ENCODE peak calls at places on chromosomes 7 and 10, in four cellular contexts. A is neural crest cell, G is endodermal cell, D is fibroblast of lung. S is an unnamed sample.

GRCh38 chr10:101752241-101752640 is 23.7 kb downstream of the FGF8 start:
- DNase-seq in A (no peak), G (no peak), D (no peak), S (peak)

GRCh38 chr10:22247636-22248035 is 29.8 kb upstream of the EBLN1 start:
- DNase-seq in A (no peak), G (no peak), D (no peak), S (no peak)

GRCh38 chr7:81159402-81159801 is 240.6 kb upstream of the SEMA3C start:
- DNase-seq in A (no peak), G (no peak), D (peak), S (no peak)

GRCh38 chr7:102286237-102287081 is at the start of gene SH2B2:
- DNase-seq in A (peak), G (peak), D (peak), S (no peak)

GRCh38 chr7:92740713-92741126 is 95.7 kb downstream of the CDK6 start:
- DNase-seq in A (no peak), G (peak), D (peak), S (no peak)

GRCh38 chr7:149714910-149715471 is 58.4 kb downstream of the ZNF467 start:
- DNase-seq in A (no peak), G (no peak), D (peak), S (no peak)

GRCh38 chr7:114930829-114931655 is 9.1 kb downstream of the MDFIC start:
- DNase-seq in A (no peak), G (no peak), D (peak), S (no peak)

GRCh38 chr7:123533929-123534382 is 439 bp downstream of the IQUB start:
- DNase-seq in A (no peak), G (no peak), D (no peak), S (no peak)

GRCh38 chr10:29839826-29840515 is 205.2 kb upstream of the SVIL start:
- DNase-seq in A (no peak), G (peak), D (no peak), S (no peak)

GRCh38 chr10:58943234-58943633 is 233.2 kb upstream of the PHYHIPL start:
- DNase-seq in A (no peak), G (no peak), D (peak), S (no peak)

GRCh38 chr7:25180946-25181345 is 47.3 kb downstream of the NPVF start:
- DNase-seq in A (no peak), G (peak), D (peak), S (no peak)

GRCh38 chr7:112202819-112203218 is 3.4 kb downstream of the DOCK4 start:
- DNase-seq in A (no peak), G (no peak), D (no peak), S (no peak)

GRCh38 chr10:102342462-102342861 is 53.0 kb upstream of the NFKB2 start:
- DNase-seq in A (no peak), G (peak), D (peak), S (peak)

GRCh38 chr10:73910764-73911552 is at the start of gene PLAU:
- DNase-seq in A (peak), G (peak), D (peak), S (no peak)

GRCh38 chr10:93816123-93816747 is 58.5 kb downstream of the LGI1 start:
- DNase-seq in A (peak), G (peak), D (peak), S (no peak)

GRCh38 chr7:104823177-104823576 is 190.8 kb upstream of the KMT2E start:
- DNase-seq in A (no peak), G (no peak), D (no peak), S (no peak)

GRCh38 chr7:24701232-24701898 is 55.9 kb downstream of the GSDME start:
- DNase-seq in A (no peak), G (no peak), D (peak), S (no peak)

GRCh38 chr7:99210265-99210970 is 2.5 kb upstream of the KPNA7 start:
- DNase-seq in A (no peak), G (no peak), D (no peak), S (no peak)

GRCh38 chr10:6274040-6274439 is 71.3 kb downstream of the PFKFB3 start:
- DNase-seq in A (no peak), G (no peak), D (no peak), S (no peak)

GRCh38 chr7:106871793-106872571 is 6.9 kb downstream of the PIK3CG start:
- DNase-seq in A (no peak), G (no peak), D (no peak), S (no peak)

GRCh38 chr7:128405345-128406146 is 4.2 kb downstream of the IMPDH1 start:
- DNase-seq in A (peak), G (peak), D (peak), S (no peak)

GRCh38 chr10:76547352-76547972 is 1090.1 kb downstream of the KCNMA1 start:
- DNase-seq in A (peak), G (peak), D (peak), S (peak)

GRCh38 chr10:61897671-61898434 is 3.6 kb upstream of the ARID5B start:
- DNase-seq in A (no peak), G (peak), D (peak), S (no peak)

GRCh38 chr10:24349379-24350110 is 140.6 kb downstream of the KIAA1217 start:
- DNase-seq in A (no peak), G (no peak), D (peak), S (no peak)

GRCh38 chr10:117365612-117366011 is 9.6 kb downstream of the PDZD8 start:
- DNase-seq in A (no peak), G (no peak), D (no peak), S (no peak)

GRCh38 chr7:94888542-94888941 is 18.9 kb upstream of the PPP1R9A start:
- DNase-seq in A (no peak), G (no peak), D (no peak), S (no peak)
- TF ChIP-seq CTCF in A (peak), G (peak), D (no peak), S (no peak)

DNA sequence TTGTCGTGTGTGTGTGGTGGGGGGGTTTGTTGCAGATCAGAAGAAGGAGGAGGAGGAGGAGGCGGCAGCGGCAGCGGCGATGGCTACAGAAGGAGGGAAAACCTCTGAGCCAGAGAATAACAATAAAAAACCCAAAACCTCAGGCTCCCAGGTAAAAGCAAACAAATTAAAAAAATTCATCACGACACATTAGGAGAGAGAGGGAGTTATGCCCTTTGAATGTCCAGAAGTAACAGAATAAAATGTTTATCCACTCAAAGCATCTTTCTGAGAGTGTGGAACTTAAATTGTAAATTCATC is 709 bp downstream of the SP4 start:
- DNase-seq in A (no peak), G (no peak), D (no peak), S (no peak)
- TF ChIP-seq CTCF in A (no peak), G (no peak), D (no peak), S (no peak)

GRCh38 chr7:47483604-47484273 is 98.2 kb downstream of the TNS3 start:
- DNase-seq in A (no peak), G (peak), D (peak), S (no peak)
- TF ChIP-seq CTCF in A (peak), G (peak), D (peak), S (no peak)

GRCh38 chr7:143345428-143345900 is 17.0 kb downstream of the FAM131B start:
- DNase-seq in A (peak), G (peak), D (peak), S (no peak)
- TF ChIP-seq CTCF in A (peak), G (peak), D (peak), S (peak)

DNA sequence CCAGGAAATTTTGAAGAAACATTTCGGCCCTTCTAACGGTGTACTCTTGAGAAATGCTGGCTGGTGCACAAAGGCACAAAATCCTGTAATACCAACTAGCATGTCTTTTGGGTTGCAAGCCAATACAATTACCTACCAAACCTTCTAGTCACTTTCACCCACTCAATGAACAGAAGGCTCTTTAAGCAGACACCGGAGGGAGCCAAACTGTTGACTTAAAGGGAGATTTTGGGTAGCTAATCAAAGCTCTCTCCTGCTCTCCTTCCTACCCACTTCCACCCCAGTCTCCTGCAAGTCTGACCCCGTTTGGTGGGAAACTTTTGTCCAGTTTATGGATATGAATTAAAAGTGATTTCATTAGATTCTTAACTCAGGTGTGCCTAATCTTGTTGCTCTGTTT is 24.0 kb downstream of the GRM3 start:
- DNase-seq in A (no peak), G (peak), D (no peak), S (no peak)
- TF ChIP-seq CTCF in A (no peak), G (peak), D (no peak), S (peak)